ENCODE peak calls at places on chromosomes 11 and 22, in six cellular contexts. Q is WTC11, J is HepG2, A is H1, W is A549, S is K562. M is an unnamed sample.

GRCh38 chr11:60910281-60910687 is 3.7 kb upstream of the TMEM109 start:
- DNase-seq in A (no peak), J (no peak), W (no peak), Q (no peak), S (no peak), M (no peak)

GRCh38 chr11:93542753-93543246 is 391 bp downstream of the SMCO4 start:
- DNase-seq in W (no peak), S (no peak), Q (peak; percentile 67), J (no peak), A (peak; percentile 84), M (peak; percentile 22)

GRCh38 chr11:118132385-118133151 is 20.1 kb downstream of the SCN4B start:
- DNase-seq in Q (no peak), W (no peak), J (no peak), S (no peak), A (no peak), M (no peak)

GRCh38 chr11:102985850-102986249 is 30.3 kb upstream of the MMP13 start:
- DNase-seq in Q (no peak), A (no peak), W (no peak), S (no peak), J (no peak), M (no peak)

GRCh38 chr11:68661697-68662603 is 22.4 kb upstream of the GAL start:
- DNase-seq in A (no peak), S (no peak), Q (no peak), J (no peak), W (no peak), M (no peak)

GRCh38 chr11:104372111-104372510 is 208.2 kb upstream of the PDGFD start:
- DNase-seq in S (no peak), A (no peak), J (no peak), Q (no peak), W (no peak), M (no peak)

GRCh38 chr11:75815345-75815983 is 454 bp downstream of the UVRAG start:
- DNase-seq in J (no peak), Q (peak; percentile 40), A (peak; percentile 77), S (no peak), W (peak; percentile 27), M (peak; percentile 52)

GRCh38 chr11:127056338-127056971 is 55.9 kb upstream of the KIRREL3 start:
- DNase-seq in S (peak; percentile 13), A (no peak), Q (no peak), W (peak; percentile 6), J (no peak), M (no peak)

GRCh38 chr11:76334826-76335389 is 46.0 kb downstream of the THAP12 start:
- DNase-seq in A (peak; percentile 35), J (no peak), Q (no peak), S (no peak), W (no peak), M (no peak)

GRCh38 chr11:123430736-123431356 is 777 bp downstream of the GRAMD1B start:
- DNase-seq in J (no peak), Q (peak; percentile 64), W (peak; percentile 72), S (no peak), A (peak; percentile 76), M (peak; percentile 60)

GRCh38 chr11:114623720-114624119 is 28.1 kb upstream of the NXPE4 start:
- DNase-seq in Q (no peak), A (no peak), J (no peak), S (no peak), W (no peak), M (no peak)

GRCh38 chr11:40338739-40339138 is 1120.7 kb downstream of the LRRC4C start:
- DNase-seq in J (no peak), W (peak; percentile 8), Q (no peak), A (no peak), S (no peak), M (peak; percentile 82)

GRCh38 chr11:110337570-110338193 is 41.3 kb upstream of the RDX start:
- DNase-seq in S (no peak), W (no peak), Q (no peak), A (no peak), J (no peak), M (peak; percentile 73)

GRCh38 chr11:8292351-8292750 is 28.7 kb upstream of the LMO1 start:
- DNase-seq in Q (no peak), A (peak; percentile 20), J (no peak), S (no peak), W (no peak), M (no peak)

GRCh38 chr11:124970925-124971324 is 16.9 kb downstream of the CCDC15 start:
- DNase-seq in J (peak; percentile 27), S (peak; percentile 19), A (no peak), W (peak; percentile 32), Q (no peak), M (peak; percentile 26)

GRCh38 chr11:11973361-11973800 is 35.0 kb downstream of the DKK3 start:
- DNase-seq in J (no peak), Q (no peak), W (no peak), S (no peak), A (peak; percentile 24), M (peak; percentile 45)

GRCh38 chr11:125402436-125402835 is 93.6 kb downstream of the FEZ1 start:
- DNase-seq in J (no peak), A (no peak), S (no peak), Q (no peak), W (no peak), M (peak; percentile 19)

GRCh38 chr22:25746012-25746373 is 4.0 kb downstream of the MYO18B start:
- DNase-seq in A (no peak), W (no peak), Q (no peak), S (no peak), J (no peak), M (peak; percentile 73)

GRCh38 chr22:43109921-43110443 is 568 bp upstream of the BIK start:
- DNase-seq in Q (peak; percentile 49), J (no peak), S (peak; percentile 25), W (no peak), A (peak; percentile 70), M (no peak)

GRCh38 chr22:43110927-43111623 is 525 bp downstream of the BIK start:
- DNase-seq in J (no peak), S (peak; percentile 15), Q (peak; percentile 45), W (no peak), A (peak; percentile 75), M (no peak)

GRCh38 chr22:43110444-43110926 is at the start of gene BIK:
- DNase-seq in W (peak; percentile 41), S (peak; percentile 71), J (peak; percentile 51), A (no peak), Q (peak; percentile 74), M (peak; percentile 47)

GRCh38 chr22:43106302-43106701 is 4.2 kb upstream of the BIK start:
- DNase-seq in W (no peak), S (no peak), J (no peak), A (no peak), Q (no peak), M (no peak)

DNA sequence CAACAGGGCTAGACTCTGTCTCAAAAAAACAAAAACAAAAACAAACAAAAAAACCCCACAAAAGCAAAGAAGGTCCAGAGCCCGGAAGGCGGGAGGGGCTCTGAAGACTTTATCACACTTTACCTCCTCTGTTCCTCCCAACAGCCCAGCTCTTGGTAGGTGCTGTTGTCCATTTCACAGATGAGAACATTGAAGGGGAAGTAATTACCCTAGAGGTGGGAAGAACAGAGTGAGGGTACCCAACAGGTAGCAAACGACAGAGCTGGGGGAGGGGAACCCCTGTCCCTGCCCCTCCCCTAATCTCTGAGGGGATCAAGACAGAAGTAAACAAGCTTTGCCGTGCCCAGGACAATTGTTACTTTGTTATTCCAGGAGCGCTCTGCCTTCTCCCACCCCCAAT is 1.0 kb upstream of the BIK start:
- DNase-seq in A (no peak), J (no peak), W (no peak), Q (no peak), S (no peak), M (no peak)
- TF ChIP-seq JUN in A (no peak), J (no peak), W (no peak), Q (no peak), S (no peak), M (no peak)

GRCh38 chr11:86143429-86144030 is 74.6 kb upstream of the PICALM start:
- DNase-seq in A (no peak), Q (no peak), W (no peak), S (peak; percentile 40), J (no peak), M (no peak)
- TF ChIP-seq MAX in A (no peak), Q (no peak), W (no peak), S (peak; percentile 36), J (no peak), M (no peak)

GRCh38 chr11:116281173-116282160 is 491.3 kb downstream of the BUD13 start:
- DNase-seq in Q (no peak), A (no peak), W (no peak), S (no peak), J (no peak), M (no peak)

GRCh38 chr11:116278076-116278475 is 494.7 kb downstream of the BUD13 start:
- DNase-seq in J (no peak), S (no peak), W (no peak), A (no peak), Q (no peak), M (no peak)

GRCh38 chr11:116272181-116272789 is 500.5 kb downstream of the BUD13 start:
- DNase-seq in Q (no peak), J (no peak), W (no peak), A (no peak), S (no peak), M (no peak)

GRCh38 chr11:116275634-116276033 is 497.2 kb downstream of the BUD13 start:
- DNase-seq in J (no peak), A (no peak), Q (no peak), S (no peak), W (no peak), M (no peak)

DNA sequence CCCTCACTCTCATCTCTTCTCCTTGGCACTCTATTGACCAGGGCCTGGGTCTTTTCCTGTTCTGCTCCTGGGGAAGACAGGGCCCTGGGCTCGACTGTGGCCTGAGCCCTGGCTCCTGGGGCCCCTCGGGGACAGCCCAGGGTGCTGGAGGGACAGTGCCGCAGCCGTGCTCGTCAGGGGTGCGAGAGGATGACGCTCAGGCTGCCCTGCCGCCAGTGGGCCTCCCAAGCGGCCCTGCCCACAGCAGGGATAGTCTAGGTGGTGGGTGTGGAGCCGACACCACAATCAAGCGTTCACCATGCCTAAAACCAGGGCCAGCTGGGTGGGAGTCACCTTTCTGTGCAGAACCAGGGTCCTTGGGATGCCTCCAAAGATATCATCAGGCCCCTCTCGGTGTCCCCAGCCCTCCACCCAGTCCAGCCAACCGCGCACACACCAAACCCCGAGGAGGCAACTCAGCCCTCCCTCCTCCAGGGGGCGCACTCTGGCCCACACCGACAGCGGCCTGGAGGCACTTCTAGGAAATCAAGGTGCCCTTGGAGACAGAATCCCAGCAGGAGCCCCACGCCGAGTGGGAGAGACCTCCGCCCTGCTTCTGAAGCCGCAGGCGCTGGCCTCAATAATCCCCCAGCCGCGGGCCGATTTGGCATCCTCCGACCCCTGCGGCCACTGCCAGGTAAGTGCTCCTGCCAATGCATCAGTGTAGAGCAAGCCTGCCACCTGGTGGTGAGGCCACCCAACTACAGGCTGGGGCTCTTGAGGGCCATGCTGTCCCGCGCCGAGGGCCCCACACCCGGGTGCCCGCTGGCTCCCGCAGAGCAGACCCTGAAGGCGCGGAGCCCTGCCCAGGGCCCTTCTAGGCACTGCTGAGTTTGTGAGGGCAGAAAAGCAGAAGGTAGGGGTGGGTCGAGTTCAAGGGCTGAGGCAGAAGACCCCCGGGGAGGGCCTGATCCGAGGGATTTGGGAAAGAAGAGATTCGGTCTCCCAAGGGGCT is 496.4 kb downstream of the BUD13 start:
- DNase-seq in W (peak; percentile 82), A (peak; percentile 99), J (peak; percentile 67), S (peak; percentile 82), Q (peak; percentile 97), M (peak; percentile 50)
- TF ChIP-seq JUN in W (no peak), A (no peak), J (no peak), S (no peak), Q (no peak), M (no peak)

DNA sequence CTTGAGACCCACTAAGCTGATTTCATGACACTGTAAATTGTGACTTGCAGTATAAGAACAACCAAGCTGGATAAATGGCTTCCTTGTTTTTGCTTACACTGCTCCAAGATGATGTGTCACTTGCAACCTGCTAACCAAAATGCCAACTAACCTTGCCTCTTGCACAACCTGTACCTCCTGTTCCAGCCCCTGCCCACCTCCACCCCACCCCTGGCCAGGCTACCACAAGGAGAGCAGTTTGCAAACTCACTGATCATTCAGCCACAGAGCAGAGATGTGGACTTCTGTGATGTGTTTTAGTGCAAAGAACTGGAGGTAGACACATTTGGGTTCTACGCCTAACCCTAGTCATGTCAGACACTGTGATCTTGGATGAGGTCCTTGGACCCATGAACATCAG is 4.3 kb upstream of the APOL6 start:
- DNase-seq in A (peak; percentile 28), J (no peak), W (no peak), S (no peak), Q (no peak), M (no peak)
- TF ChIP-seq MAX in A (no peak), J (no peak), W (no peak), S (no peak), Q (no peak), M (no peak)